ENCODE peak calls at places on chromosomes 13 and 19, in four cellular contexts. M is AG04449, L is fibroblast of pulmonary artery, J is heart right ventricle. T is an unnamed sample.

GRCh38 chr19:2032296-2032941 is 16.9 kb upstream of the BTBD2 start:
- DNase-seq in L (peak), J (peak), M (no peak), T (no peak)

GRCh38 chr19:18932216-18932841 is 8.7 kb downstream of the HOMER3 start:
- DNase-seq in J (peak), M (no peak), L (peak), T (peak)

GRCh38 chr19:46115396-46116109 is 8.9 kb downstream of the IGFL3 start:
- DNase-seq in J (no peak), L (peak), M (no peak), T (peak)

GRCh38 chr13:92362717-92363116 is 863.9 kb upstream of the GPC6 start:
- DNase-seq in L (peak), M (no peak), J (no peak), T (no peak)

GRCh38 chr13:109243311-109243951 is 543.0 kb downstream of the IRS2 start:
- DNase-seq in J (no peak), L (peak), M (peak), T (no peak)

GRCh38 chr13:41418027-41418426 is 39.3 kb upstream of the RGCC start:
- DNase-seq in L (peak), M (peak), J (no peak), T (no peak)

GRCh38 chr13:27182844-27183497 is 11.4 kb upstream of the USP12 start:
- DNase-seq in J (peak), M (no peak), L (peak), T (no peak)

GRCh38 chr19:5707576-5708575 is 12.1 kb downstream of the LONP1 start:
- DNase-seq in J (no peak), M (no peak), L (no peak), T (no peak)

GRCh38 chr13:50038266-50038665 is 23.0 kb downstream of the KCNRG start:
- DNase-seq in L (no peak), J (no peak), M (no peak), T (no peak)

GRCh38 chr13:37481005-37481857 is 117.3 kb downstream of the POSTN start:
- DNase-seq in J (no peak), L (peak), M (no peak), T (no peak)

GRCh38 chr13:111046590-111047141 is 68.4 kb upstream of the ARHGEF7 start:
- DNase-seq in L (peak), M (no peak), J (no peak), T (peak)

GRCh38 chr13:45681101-45681500 is 21.0 kb upstream of the CBY2 start:
- DNase-seq in M (peak), L (no peak), J (no peak), T (no peak)

GRCh38 chr19:49157445-49158224 is at the start of gene TRPM4:
- DNase-seq in M (no peak), L (peak), J (peak), T (no peak)

DNA sequence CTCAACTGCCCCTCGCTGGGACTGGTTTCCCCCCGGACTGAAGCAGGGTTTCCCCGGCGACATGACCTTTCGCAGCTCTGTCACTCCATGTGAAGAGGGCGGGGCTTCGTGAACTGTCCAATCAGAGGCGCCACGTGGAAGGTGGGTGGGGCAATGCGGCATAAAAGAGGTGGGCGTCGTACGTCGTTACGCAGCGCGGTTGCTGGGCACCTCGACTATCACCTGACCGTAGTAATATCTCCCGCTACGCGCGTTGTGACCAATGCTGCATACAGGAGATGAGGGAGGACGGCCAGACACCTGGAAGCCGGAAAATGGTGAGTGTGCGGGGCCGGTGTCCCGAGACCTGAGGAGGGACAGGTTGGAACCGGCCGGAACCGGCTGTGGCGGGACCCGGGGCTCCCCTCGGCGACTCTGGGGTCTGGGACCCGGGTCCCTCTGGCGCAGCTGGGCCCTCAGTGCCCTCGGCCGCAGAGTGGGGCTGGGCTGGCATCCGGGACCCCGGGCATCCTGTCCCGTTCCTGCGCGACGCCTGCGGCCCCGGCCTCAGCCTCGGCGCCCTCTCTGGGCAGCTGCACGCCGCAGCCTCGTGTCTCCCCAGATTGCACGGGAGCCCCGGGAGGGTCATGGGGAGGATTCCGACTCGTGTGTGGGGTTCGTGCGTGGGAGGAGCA is 32.1 kb downstream of the ZNF136 start:
- DNase-seq in L (peak), J (peak), M (no peak), T (no peak)
- H3K4me3 ChIP-seq in L (peak), J (peak), M (peak), T (no peak)

DNA sequence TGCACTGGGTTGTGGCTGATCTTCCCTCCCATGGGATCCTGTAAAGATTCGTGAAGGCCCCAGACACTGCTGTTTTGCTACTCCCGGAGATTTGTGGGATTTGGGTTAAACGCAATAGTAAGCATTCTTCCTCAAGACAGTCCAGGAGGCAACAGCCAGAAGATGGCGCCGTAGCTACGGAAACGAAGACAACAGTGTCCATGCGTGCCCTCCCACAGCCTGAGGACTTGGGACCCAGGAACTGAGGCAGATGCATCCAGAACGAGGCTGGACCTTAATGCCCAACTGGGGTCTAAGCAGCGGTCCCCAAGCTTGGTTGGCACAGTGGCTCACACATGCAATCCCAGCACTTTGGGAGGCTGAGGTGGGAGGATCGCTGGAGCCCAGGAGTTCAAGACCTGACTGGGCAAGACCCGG is 57.6 kb upstream of the ZNF507 start:
- DNase-seq in L (peak), J (peak), M (no peak), T (peak)
- TF ChIP-seq CTCF in L (peak), J (peak), M (peak), T (peak)

DNA sequence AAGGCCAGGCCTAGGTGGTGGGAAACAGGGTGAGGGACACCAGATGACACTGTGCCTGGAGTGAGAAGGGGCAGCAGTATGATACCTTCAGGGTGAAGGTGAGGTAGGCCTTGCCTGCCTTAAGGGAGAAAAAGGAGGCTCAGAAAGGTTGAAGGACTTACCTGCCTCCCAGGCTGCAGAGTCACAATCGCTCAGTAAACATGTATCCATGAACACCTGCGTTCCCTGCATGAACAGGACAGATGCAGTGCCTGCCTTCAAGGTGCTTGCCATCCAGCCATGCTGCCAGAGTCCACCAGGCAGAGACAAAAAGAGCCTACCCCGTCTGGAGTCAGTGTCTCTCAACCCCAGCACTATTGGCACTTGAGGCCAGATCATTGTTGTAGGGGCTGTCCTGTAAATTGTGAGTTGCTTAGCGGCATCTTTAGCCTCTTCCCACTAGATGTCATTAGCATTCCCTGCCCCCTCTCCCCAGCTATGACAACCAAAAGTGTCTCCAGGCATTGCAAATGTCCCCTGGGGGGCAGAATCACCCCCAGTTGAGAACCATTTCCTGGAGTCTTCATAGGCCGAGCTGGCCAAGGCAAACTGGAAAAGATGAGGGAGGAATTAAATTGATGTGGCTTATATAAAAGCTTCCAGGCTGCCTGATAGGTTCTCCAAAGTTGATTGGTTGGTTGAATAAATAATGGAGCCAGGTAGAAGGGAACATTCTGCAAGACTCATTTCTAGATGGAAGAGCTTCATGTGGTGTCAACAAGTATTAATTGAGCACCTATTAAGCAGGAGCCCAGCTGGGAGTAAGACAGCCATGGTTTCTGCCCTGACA is 1.7 kb downstream of the MAP3K10 start:
- DNase-seq in L (no peak), M (no peak), J (no peak), T (no peak)
- H3K4me3 ChIP-seq in L (peak), M (peak), J (no peak), T (no peak)

GRCh38 chr13:28486144-28486543 is 8.8 kb downstream of the FLT1 start:
- DNase-seq in J (no peak), L (peak), M (no peak), T (no peak)

GRCh38 chr13:28485551-28485950 is 9.4 kb downstream of the FLT1 start:
- DNase-seq in L (no peak), J (no peak), M (no peak), T (no peak)

GRCh38 chr13:28479005-28479404 is 15.9 kb downstream of the FLT1 start:
- DNase-seq in M (no peak), J (no peak), L (no peak), T (no peak)

GRCh38 chr13:28485097-28485496 is 9.8 kb downstream of the FLT1 start:
- DNase-seq in L (no peak), J (no peak), M (no peak), T (no peak)

DNA sequence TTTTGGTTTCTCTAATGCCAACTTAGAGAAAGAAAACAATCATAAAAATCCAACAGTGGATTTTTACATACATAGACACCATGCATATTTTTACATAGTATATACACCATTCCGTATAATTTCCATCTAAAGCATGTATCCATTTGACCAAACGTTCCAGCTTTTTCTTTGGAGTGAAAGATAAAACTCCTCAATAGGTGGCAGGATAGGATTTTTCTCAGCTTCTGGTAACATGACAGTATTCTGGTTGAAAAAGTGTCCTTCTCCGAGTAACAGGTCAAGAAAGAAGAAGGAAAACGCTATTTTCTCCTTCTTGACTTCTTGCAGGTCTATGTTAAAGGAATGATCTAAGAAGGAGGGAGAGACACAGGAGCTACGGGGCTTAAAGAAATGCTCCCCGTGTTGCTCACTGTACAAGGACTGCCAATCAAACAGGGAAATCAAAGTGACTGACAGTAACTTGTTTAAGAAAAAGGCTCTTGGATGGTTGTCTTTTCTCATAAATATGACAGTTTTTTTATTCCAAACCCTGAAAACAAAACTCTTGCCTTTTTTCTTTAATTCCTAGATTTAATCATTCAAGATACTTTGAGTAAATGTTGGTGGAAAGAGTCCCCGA is 11.5 kb downstream of the FLT1 start:
- DNase-seq in J (no peak), M (no peak), L (no peak), T (no peak)
- TF ChIP-seq CTCF in J (no peak), M (no peak), L (no peak), T (no peak)

DNA sequence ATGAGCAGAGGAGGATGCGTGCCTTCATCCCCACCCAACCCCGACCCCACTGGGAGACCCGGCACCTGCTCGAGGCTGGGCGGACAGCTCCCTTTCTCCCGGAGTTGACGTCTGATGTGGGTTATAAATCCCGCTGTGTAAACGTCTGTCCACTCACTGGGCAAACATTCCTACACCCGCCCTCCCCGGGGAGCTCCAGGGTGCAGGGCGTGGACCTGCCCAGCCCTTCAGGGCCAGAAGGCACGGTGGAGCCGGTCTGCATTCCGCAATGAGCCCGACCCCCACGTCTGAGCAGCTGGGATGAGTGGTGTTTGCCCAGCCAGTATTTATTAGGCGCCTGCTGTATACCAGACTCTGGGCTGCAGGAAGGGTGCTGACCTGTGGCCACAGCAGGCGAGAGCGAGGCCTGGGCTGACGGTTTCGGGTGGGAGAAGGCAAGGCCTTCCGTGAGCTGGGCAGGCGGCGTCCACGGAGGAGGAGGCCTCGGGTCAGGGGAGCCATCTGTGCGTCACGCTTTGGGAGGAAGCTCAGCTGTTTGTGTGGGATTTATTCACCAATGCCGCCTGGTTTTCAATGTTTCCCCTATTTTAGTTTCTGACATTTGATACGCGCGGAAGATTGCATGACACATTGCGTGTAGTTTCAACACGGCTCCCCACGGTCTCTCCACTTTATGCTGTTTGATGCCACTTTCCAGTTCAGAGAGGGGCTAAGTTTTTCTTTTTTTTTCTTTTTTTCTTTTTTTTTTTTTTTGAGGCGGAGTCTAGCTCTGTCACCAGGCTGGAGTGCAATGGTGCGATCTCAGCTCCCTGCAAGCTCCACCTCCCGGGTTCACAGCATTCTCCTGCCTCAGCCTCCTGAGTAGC is 2.0 kb downstream of the MISP start:
- DNase-seq in L (peak), M (peak), J (no peak), T (no peak)
- H3K4me3 ChIP-seq in L (no peak), M (no peak), J (no peak), T (no peak)

GRCh38 chr13:113457510-113457909 is 4.2 kb upstream of the ADPRHL1 start:
- DNase-seq in J (no peak), L (no peak), M (no peak), T (no peak)
- TF ChIP-seq CTCF in J (no peak), L (no peak), M (no peak), T (no peak)

T was measured in GM12865.